ENCODE peak calls at places on chromosomes 3 and 15, in four cellular contexts. N is A549, M is K562, Z is GM12878. U is an unnamed sample.

GRCh38 chr3:170572665-170573253 is 13.1 kb downstream of the SLC7A14 start:
- DNase-seq in N (peak; percentile 9), M (no peak), Z (peak; percentile 40), U (peak; percentile 93)

GRCh38 chr3:58998476-58999117 is 51.2 kb downstream of the CFAP20DC start:
- DNase-seq in N (peak; percentile 77), M (peak; percentile 71), Z (no peak), U (peak; percentile 98)

GRCh38 chr15:68347392-68347791 is 69.8 kb downstream of the FEM1B start:
- DNase-seq in N (no peak), M (no peak), Z (no peak), U (peak; percentile 90)

GRCh38 chr3:6994081-6994668 is 133.3 kb downstream of the GRM7 start:
- DNase-seq in N (peak; percentile 3), M (peak; percentile 15), Z (no peak), U (no peak)

GRCh38 chr3:39180546-39181346 is 11.6 kb downstream of the XIRP1 start:
- DNase-seq in N (peak; percentile 76), M (peak; percentile 99), Z (peak; percentile 39), U (peak; percentile 54)

GRCh38 chr3:175526609-175527280 is 667.6 kb downstream of the NAALADL2 start:
- DNase-seq in N (no peak), M (no peak), Z (no peak), U (peak; percentile 2)

GRCh38 chr3:184005981-184006507 is 11.6 kb downstream of the ABCC5 start:
- DNase-seq in N (peak; percentile 24), M (peak; percentile 35), Z (peak; percentile 27), U (peak; percentile 37)

GRCh38 chr15:101528108-101528916 is 38.8 kb upstream of the PCSK6 start:
- DNase-seq in N (peak; percentile 63), M (no peak), Z (no peak), U (no peak)

GRCh38 chr3:38238416-38239008 is 27.1 kb upstream of the SLC22A13 start:
- DNase-seq in N (no peak), M (no peak), Z (no peak), U (no peak)

GRCh38 chr3:61948699-61949305 is 387.4 kb downstream of the PTPRG start:
- DNase-seq in N (no peak), M (no peak), Z (no peak), U (no peak)

GRCh38 chr3:158532099-158532734 is 38.8 kb upstream of the MLF1 start:
- DNase-seq in N (peak; percentile 71), M (peak; percentile 11), Z (no peak), U (peak; percentile 70)

GRCh38 chr15:101188517-101189340 is 63.1 kb downstream of the CHSY1 start:
- DNase-seq in N (no peak), M (no peak), Z (peak; percentile 39), U (peak; percentile 91)

GRCh38 chr15:90710436-90710835 is 6.7 kb upstream of the BLM start:
- DNase-seq in N (peak; percentile 14), M (no peak), Z (no peak), U (no peak)

GRCh38 chr3:105611304-105612192 is 244.8 kb downstream of the ALCAM start:
- DNase-seq in N (no peak), M (no peak), Z (no peak), U (no peak)

GRCh38 chr3:76685858-76686257 is 354.0 kb upstream of the ROBO2 start:
- DNase-seq in N (peak; percentile 4), M (no peak), Z (no peak), U (no peak)

GRCh38 chr3:9876991-9877390 is 3.1 kb downstream of the CIDEC start:
- DNase-seq in N (no peak), M (no peak), Z (no peak), U (no peak)

GRCh38 chr3:195873281-195873887 is 35.0 kb downstream of the TNK2 start:
- DNase-seq in N (no peak), M (no peak), Z (no peak), U (no peak)

GRCh38 chr15:93158104-93158503 is 69.1 kb upstream of the RGMA start:
- DNase-seq in N (no peak), M (no peak), Z (no peak), U (no peak)

GRCh38 chr3:44914936-44915335 is 40.5 kb downstream of the TGM4 start:
- DNase-seq in N (no peak), M (peak; percentile 47), Z (no peak), U (no peak)

GRCh38 chr3:11335056-11335608 is 62.9 kb downstream of the ATG7 start:
- DNase-seq in N (peak; percentile 66), M (peak; percentile 44), Z (peak; percentile 5), U (peak; percentile 81)

GRCh38 chr3:40580494-40581091 is 55.8 kb downstream of the ZNF621 start:
- DNase-seq in N (peak; percentile 57), M (peak; percentile 81), Z (no peak), U (peak; percentile 60)

GRCh38 chr3:72150634-72151412 is 365.9 kb upstream of the PROK2 start:
- DNase-seq in N (peak; percentile 21), M (no peak), Z (no peak), U (no peak)

GRCh38 chr3:76264911-76265310 is 479.6 kb upstream of the ZNF717 start:
- DNase-seq in N (no peak), M (no peak), Z (no peak), U (no peak)

GRCh38 chr3:46667061-46667621 is 26.3 kb downstream of the ALS2CL start:
- DNase-seq in N (no peak), M (no peak), Z (no peak), U (no peak)

GRCh38 chr3:8443829-8444791 is 57.5 kb upstream of the LMCD1 start:
- DNase-seq in N (peak; percentile 100), M (no peak), Z (no peak), U (peak; percentile 99)

GRCh38 chr15:75446146-75446545 is 5.3 kb downstream of the SIN3A start:
- DNase-seq in N (no peak), M (no peak), Z (peak; percentile 11), U (no peak)

GRCh38 chr15:97941572-97941971 is 18.9 kb upstream of the ARRDC4 start:
- DNase-seq in N (no peak), M (no peak), Z (no peak), U (no peak)

DNA sequence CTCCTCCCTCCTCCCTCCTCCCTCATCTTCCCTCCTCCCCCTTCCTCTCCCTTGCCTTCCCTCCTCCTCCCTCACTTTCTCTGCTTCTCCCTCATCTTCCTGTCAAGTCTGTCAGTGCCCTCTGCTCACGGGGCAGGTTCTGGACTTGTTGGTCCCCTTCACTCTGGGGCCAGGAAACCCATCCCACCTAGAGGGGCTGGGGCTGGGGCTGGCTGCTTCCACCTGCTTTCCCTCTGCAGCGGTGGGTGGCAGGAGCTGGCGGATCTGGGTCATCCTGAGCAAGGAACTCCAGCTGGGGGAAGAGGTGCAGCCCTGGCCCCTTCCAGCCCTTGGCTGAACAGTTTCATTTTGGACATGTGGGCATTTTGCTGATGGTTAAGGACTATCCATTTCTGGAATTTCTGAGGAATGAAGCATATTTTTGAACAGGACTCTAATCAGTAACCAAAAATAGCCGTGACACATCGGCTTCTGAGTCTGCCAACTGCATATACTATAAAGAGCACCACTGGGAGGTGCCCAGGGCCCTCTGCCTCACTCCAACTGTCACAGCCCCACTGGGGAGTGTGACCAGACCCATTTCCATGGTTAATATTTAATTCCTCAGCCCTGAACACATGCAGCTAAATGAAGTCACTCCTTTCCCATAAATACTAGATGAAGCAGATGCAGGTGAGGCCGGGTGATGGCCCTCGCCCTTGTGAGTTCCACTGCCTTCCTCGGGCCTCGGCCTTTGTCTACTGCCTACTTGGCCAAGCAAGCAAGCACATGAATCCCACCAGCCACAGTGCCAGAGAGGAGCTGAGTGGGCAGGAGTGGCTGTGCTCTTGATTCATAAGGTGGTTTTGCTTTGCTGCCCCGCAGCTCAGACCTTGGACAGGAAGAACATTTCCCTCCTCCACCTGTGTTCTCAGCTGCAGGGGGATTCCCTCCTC is 39.8 kb downstream of the CHDH start:
- DNase-seq in N (peak; percentile 17), M (no peak), Z (peak; percentile 13), U (peak; percentile 82)
- H3K4me2 ChIP-seq in N (peak overlapping the region; percentile 48), M (no peak overlapping the region), Z (no peak overlapping the region), U (no peak overlapping the region)

DNA sequence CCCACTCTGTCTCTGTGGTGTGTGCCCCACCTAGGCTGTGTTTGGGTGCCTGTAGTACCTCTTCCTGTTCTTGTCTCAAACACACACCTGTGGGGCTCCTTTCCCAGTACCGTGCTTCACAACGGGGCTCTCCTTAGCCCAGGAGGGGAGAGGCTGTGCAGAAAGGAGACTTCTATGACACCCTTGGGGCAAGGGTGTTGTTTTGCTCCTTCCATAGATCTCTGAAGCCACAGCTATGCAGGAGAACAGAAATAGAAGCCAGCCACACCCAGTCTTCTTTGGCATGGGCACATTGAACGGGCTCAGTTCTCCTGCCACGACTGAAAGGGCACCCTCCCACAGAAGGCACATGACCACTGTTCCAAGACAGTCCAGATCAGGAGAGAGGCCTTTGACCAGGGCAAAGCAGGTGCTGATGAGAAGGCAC is 74.3 kb downstream of the LIPC start:
- DNase-seq in N (no peak), M (no peak), Z (no peak), U (no peak)
- TF ChIP-seq BHLHE40 in N (no peak), M (no peak), Z (no peak), U (no peak)

GRCh38 chr3:37182816-37183215 is 8.4 kb upstream of the LRRFIP2 start:
- DNase-seq in N (no peak), M (no peak), Z (no peak), U (no peak)
- H3K4me2 ChIP-seq in N (peak overlapping the region; percentile 55), M (no peak overlapping the region), Z (no peak overlapping the region), U (no peak overlapping the region)

DNA sequence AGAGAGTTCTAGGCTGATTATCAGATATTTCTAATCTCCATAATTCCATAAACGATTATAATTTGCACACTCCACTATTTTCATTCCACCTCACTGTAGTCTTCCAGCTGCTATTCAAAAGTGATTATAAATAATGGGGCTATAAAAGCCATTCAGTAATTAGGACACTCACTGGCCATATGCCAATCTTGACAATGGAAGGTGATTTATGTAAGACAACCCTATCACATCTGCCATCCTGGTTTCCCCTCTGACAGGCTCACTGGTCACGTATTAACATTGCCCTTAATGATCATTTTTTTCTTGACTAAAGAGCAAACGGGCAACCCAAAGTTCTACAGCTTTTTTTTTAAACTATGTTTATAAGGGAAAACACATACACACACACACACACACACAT is 402.4 kb downstream of the MAGI1 start:
- DNase-seq in N (no peak), M (no peak), Z (no peak), U (no peak)
- TF ChIP-seq BHLHE40 in N (no peak), M (no peak), Z (no peak), U (no peak)

DNA sequence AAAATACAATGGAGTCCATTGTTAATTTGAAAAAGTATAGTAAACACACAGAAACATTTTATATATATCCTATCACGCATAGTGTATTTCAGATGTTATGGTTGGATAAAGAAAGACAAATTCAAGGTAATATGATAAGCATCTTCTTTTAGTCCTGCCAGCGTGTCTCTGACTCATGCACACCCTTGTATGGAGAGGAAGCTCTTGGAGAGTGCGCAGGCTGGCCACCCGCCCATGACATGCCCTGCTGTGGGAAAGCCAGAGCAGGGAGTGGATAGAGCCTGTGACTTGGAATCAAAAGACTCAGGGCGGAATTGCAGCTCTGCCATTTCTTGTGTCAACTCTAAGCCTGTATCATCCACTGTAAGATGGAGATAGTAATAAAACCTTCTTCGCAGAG is 23.0 kb upstream of the COPG1 start:
- DNase-seq in N (peak; percentile 85), M (peak; percentile 54), Z (no peak), U (peak; percentile 95)
- H3K4me2 ChIP-seq in N (peak overlapping the region; percentile 77), M (peak overlapping the region; percentile 54), Z (no peak overlapping the region), U (no peak overlapping the region)